ENCODE peak calls at places on chromosomes 5 and 9, in ten cellular contexts. T, L, F, K, M, R, Z, Q, J and D are unnamed samples.

GRCh38 chr9:69599232-69599971 is 72.8 kb downstream of the APBA1 start:
- DNase-seq in Z (no peak), Q (no peak), K (no peak), M (no peak), L (no peak), T (no peak), J (no peak), R (no peak), F (no peak), D (no peak)

GRCh38 chr9:35962126-35962906 is 4.4 kb upstream of the OR2S2 start:
- DNase-seq in K (no peak), Q (peak), M (no peak), J (no peak), R (no peak), F (no peak), L (no peak), Z (peak), T (peak), D (peak)

GRCh38 chr5:39619161-39619818 is 194.5 kb upstream of the DAB2 start:
- DNase-seq in M (no peak), Z (no peak), T (no peak), L (no peak), Q (no peak), F (no peak), K (no peak), R (no peak), J (no peak), D (no peak)

GRCh38 chr5:178249191-178249989 is 16.8 kb upstream of the PHYKPL start:
- DNase-seq in T (no peak), M (no peak), K (no peak), Z (peak), R (peak), Q (no peak), J (no peak), F (no peak), L (no peak), D (peak)

GRCh38 chr5:59079622-59080620 is 497.0 kb downstream of the RAB3C start:
- DNase-seq in Z (peak), L (no peak), F (no peak), R (no peak), M (no peak), Q (no peak), J (peak), K (no peak), T (no peak), D (peak)

GRCh38 chr9:86413966-86414880 is 60.0 kb upstream of the TUT7 start:
- DNase-seq in M (no peak), K (no peak), Z (peak), R (no peak), L (no peak), T (no peak), Q (no peak), J (no peak), F (no peak), D (peak)

GRCh38 chr5:156617426-156617825 is 232.7 kb upstream of the PPP1R2B start:
- DNase-seq in R (no peak), K (no peak), Q (no peak), T (no peak), F (no peak), J (no peak), L (no peak), Z (no peak), M (no peak), D (no peak)

GRCh38 chr5:119363936-119364335 is 8.1 kb downstream of the TNFAIP8 start:
- DNase-seq in Z (no peak), M (no peak), T (no peak), F (no peak), Q (no peak), J (no peak), L (no peak), K (no peak), R (no peak), D (no peak)

GRCh38 chr5:103598997-103599556 is 36.5 kb upstream of the NUDT12 start:
- DNase-seq in Q (no peak), Z (peak), T (no peak), L (no peak), M (no peak), R (no peak), K (no peak), F (no peak), J (no peak), D (no peak)

GRCh38 chr5:19880859-19881436 is 107.1 kb downstream of the CDH18 start:
- DNase-seq in L (no peak), R (no peak), Q (no peak), K (no peak), Z (no peak), M (no peak), T (no peak), F (no peak), J (no peak), D (no peak)

GRCh38 chr5:175847061-175847460 is 24.3 kb upstream of the CPLX2 start:
- DNase-seq in K (no peak), Z (no peak), L (no peak), M (no peak), Q (no peak), J (no peak), T (no peak), R (no peak), F (no peak), D (no peak)

GRCh38 chr9:87556039-87556438 is 58.4 kb downstream of the DAPK1 start:
- DNase-seq in T (no peak), R (no peak), K (no peak), J (no peak), L (no peak), Q (no peak), F (no peak), Z (no peak), M (no peak), D (no peak)

GRCh38 chr9:124011460-124012301 is at the start of gene LHX2:
- DNase-seq in F (no peak), K (peak), T (peak), R (peak), Q (peak), L (peak), M (no peak), Z (peak), J (no peak), D (peak)

GRCh38 chr5:14265574-14265973 is 122.4 kb downstream of the TRIO start:
- DNase-seq in L (no peak), F (no peak), T (no peak), Z (peak), K (peak), J (no peak), M (no peak), Q (no peak), R (no peak), D (peak)

GRCh38 chr5:113507601-113508000 is 5.9 kb upstream of the YTHDC2 start:
- DNase-seq in L (no peak), M (no peak), Q (no peak), F (no peak), Z (no peak), R (no peak), J (no peak), T (no peak), K (no peak), D (no peak)

GRCh38 chr5:93427316-93427715 is 153.7 kb downstream of the NR2F1-AS1 start:
- DNase-seq in L (no peak), Q (no peak), T (no peak), R (no peak), J (no peak), K (no peak), M (no peak), Z (no peak), F (no peak), D (no peak)

GRCh38 chr5:93431255-93431654 is 149.8 kb downstream of the NR2F1-AS1 start:
- DNase-seq in R (no peak), L (no peak), M (no peak), T (no peak), K (no peak), J (no peak), F (no peak), Z (peak), Q (no peak), D (no peak)

GRCh38 chr5:93428868-93429267 is 152.2 kb downstream of the NR2F1-AS1 start:
- DNase-seq in L (no peak), K (no peak), Q (no peak), Z (peak), J (no peak), M (no peak), T (no peak), F (no peak), R (no peak), D (peak)

GRCh38 chr5:93430673-93431192 is 150.3 kb downstream of the NR2F1-AS1 start:
- DNase-seq in L (no peak), Z (no peak), F (no peak), Q (no peak), M (no peak), J (no peak), T (no peak), R (no peak), K (no peak), D (no peak)

DNA sequence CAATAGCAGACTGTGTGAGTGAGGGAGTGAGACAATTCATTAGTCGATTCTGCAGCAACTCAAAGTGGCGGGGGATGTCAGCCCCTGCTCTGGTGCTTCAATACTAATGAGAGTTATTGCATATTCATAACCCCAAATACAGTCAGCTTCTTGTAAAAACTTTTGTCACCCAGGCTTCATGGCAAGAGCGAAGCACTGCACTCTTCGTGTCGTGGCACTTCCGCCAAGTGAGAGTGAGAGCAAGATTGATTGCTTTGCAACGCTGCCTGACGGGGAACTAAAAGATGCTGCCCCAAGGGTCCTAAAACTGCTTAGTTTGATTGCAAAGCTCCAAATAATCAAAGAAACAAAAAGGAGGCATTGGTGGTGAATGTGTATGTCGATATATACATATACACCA is 150.9 kb downstream of the NR2F1-AS1 start:
- DNase-seq in K (no peak), L (no peak), Z (no peak), R (no peak), Q (no peak), F (no peak), T (no peak), J (no peak), M (no peak), D (no peak)
- TF ChIP-seq POLR2A in K (no peak), L (no peak), Z (no peak), R (no peak), Q (no peak), F (no peak), T (no peak), J (no peak), M (no peak), D (no peak)

GRCh38 chr5:147784596-147784995 is 2.1 kb upstream of the JAKMIP2 start:
- DNase-seq in L (no peak), R (no peak), M (no peak), Q (no peak), T (no peak), Z (no peak), K (no peak), J (no peak), F (no peak), D (no peak)

GRCh38 chr5:147780924-147781530 is 1.5 kb downstream of the JAKMIP2 start:
- DNase-seq in M (no peak), F (no peak), Q (no peak), Z (no peak), L (no peak), R (no peak), K (no peak), J (no peak), T (no peak), D (no peak)

GRCh38 chr5:147788023-147788422 is 5.5 kb upstream of the JAKMIP2 start:
- DNase-seq in Z (no peak), M (no peak), Q (no peak), T (no peak), R (no peak), F (no peak), L (no peak), K (no peak), J (no peak), D (no peak)

GRCh38 chr5:147786115-147786514 is 3.6 kb upstream of the JAKMIP2 start:
- DNase-seq in R (no peak), Q (no peak), F (no peak), K (no peak), M (no peak), L (no peak), Z (no peak), J (no peak), T (no peak), D (no peak)

DNA sequence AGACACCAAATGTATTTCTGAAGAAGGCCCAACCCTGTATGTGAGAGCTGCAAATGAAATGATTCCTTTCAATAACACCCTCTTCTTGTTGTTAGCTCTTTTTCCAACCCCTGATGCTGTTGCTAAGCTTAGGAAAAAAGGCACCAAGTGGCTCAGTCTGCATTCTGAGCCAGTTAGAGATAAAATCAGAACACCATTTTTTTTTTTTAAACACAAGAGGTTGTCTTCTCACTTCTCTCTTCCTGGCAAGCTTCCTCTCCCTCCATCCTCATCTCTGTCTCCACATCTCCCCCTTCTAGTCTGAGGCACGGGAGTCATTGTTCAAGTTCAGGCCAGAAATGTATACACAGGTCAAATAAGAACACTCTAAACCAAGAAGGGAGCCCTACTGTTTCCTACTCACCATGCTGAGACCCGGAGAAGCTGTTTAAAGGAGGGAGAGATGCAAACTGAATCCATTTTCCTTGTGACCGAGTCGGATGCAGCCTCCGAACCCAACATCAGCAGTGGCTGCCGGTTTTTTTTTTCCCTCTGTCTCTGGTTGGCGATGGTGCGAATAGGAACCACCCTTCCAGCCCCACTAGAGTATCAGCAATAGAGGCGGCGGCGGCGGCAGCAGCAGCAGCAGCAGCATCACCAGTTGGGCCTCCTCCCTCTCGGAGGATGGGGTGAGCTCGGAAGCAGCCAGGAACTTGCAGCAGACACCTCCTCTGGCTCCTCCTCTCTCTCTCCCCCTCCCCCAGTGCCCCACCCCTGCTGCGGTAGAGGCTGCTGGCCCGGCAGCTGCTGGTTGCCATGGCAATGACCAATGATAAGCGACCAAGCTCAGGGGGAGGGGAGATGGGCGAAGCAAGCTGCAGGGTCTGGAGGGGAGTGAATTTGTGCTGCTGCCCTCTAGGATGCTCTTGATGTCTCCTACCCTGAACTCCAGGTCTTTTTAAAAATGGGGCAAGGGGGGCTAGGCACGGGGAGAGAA is at the start of gene JAKMIP2:
- DNase-seq in L (peak), R (peak), Z (peak), K (no peak), Q (peak), J (peak), F (peak), M (peak), T (peak), D (peak)
- TF ChIP-seq POLR2A in L (no peak), R (no peak), Z (no peak), K (no peak), Q (peak), J (no peak), F (no peak), M (no peak), T (no peak), D (peak)

GRCh38 chr5:109689740-109690455 is at the start of gene MAN2A1:
- DNase-seq in Q (peak), M (peak), F (peak), L (peak), T (peak), K (peak), J (peak), Z (peak), R (no peak), D (peak)
- TF ChIP-seq POLR2A in Q (peak), M (peak), F (peak), L (peak), T (no peak), K (no peak), J (no peak), Z (peak), R (peak), D (peak)

GRCh38 chr5:143140492-143141231 is 262.8 kb downstream of the NR3C1 start:
- DNase-seq in Z (no peak), Q (peak), F (no peak), K (no peak), R (no peak), M (no peak), L (no peak), T (no peak), J (no peak), D (no peak)
- TF ChIP-seq POLR2A in Z (no peak), Q (no peak), F (no peak), K (no peak), R (no peak), M (no peak), L (no peak), T (no peak), J (no peak), D (no peak)

GRCh38 chr9:75152416-75152815 is 64.1 kb downstream of the OSTF1 start:
- DNase-seq in L (no peak), R (no peak), K (no peak), M (no peak), Z (peak), Q (no peak), J (no peak), T (no peak), F (no peak), D (no peak)

GRCh38 chr9:75161116-75161857 is 73.0 kb downstream of the OSTF1 start:
- DNase-seq in Z (no peak), R (no peak), Q (no peak), L (no peak), K (no peak), F (no peak), M (no peak), J (no peak), T (no peak), D (no peak)

DNA sequence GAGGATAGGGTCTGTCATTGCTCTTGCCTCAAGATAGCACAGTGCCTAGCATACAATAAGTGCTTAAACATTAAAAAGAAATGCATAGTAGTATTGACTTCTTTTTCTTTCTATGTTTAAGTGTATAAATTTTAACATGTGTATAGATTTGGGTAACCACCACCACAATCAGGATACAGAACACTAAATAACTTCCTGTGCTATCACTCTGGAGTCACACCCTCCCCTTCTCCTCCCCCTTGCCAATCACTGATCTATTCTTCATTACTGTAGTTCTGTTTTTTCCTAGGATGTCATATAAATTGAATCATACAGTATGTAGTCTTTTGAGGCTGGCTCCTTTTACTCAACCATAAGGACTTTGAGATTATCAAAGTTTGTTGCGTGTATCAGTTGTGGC is 68.5 kb downstream of the OSTF1 start:
- DNase-seq in T (no peak), F (no peak), L (no peak), M (no peak), R (no peak), K (no peak), Z (no peak), Q (no peak), J (no peak), D (no peak)
- TF ChIP-seq POLR2A in T (no peak), F (no peak), L (no peak), M (no peak), R (no peak), K (no peak), Z (no peak), Q (no peak), J (no peak), D (no peak)

DNA sequence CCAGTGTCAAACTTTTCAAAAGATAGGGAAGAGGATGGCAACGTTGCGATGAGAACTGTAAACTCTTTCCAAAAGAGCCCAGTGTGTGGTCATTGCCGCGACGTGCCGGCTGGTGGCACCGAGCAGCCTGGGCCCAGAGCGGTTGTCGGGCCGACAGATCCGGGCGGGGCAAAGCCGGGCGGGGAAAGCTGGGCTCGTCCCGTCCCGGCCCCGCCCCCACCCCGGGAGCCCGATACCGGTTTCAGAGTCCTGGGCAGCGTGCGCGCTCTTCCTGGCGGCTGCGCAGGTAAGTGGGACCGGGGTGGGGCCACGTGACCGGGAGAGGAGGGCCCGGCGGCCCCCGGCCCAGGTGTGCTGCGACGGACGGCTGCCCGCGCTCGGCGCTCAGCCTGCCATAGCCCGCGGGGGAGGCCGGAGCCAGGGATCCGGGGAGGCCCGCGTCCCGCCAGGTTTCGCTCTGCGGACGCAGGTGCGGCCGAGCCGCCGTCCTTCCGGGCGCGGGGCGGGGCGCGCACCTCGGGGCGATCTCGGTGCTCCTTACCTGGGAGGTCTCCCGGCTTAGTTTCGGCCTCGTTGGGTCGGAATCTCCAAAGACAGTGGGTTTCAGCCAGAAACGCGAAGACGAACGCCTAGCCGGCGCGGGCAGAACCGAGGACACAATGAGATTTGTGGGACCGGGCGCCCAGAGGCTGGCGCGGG is at the start of gene MARVELD2:
- DNase-seq in F (peak), T (peak), M (peak), R (peak), Z (peak), K (peak), Q (peak), J (peak), L (peak), D (no peak)
- TF ChIP-seq POLR2A in F (peak), T (no peak), M (no peak), R (no peak), Z (no peak), K (peak), Q (peak), J (no peak), L (no peak), D (no peak)

GRCh38 chr9:128723866-128724743 is at the start of gene ZDHHC12:
- DNase-seq in K (peak), R (peak), T (peak), J (peak), M (peak), Z (peak), F (peak), Q (peak), L (peak), D (peak)
- TF ChIP-seq POLR2A in K (peak), R (peak), T (peak), J (peak), M (no peak), Z (peak), F (peak), Q (peak), L (no peak), D (peak)